ENCODE peak calls at places on chromosomes 7 and 10, in six cellular contexts. L is A673, D is tibial nerve, B is adrenal gland, P is NT2/D1, C is GM23338. V is an unnamed sample.
A peak's percentile ranks its signal among the peaks of the same experiment; 100 is the strongest.

GRCh38 chr10:87054373-87055295 is 34.5 kb downstream of the FAM25A start:
- DNase-seq in P (no peak), L (peak; percentile 56), C (peak; percentile 48), B (peak; percentile 43), D (no peak), V (peak; percentile 10)

GRCh38 chr10:87605656-87606308 is 53.9 kb upstream of the PAPSS2 start:
- DNase-seq in D (no peak), B (no peak), C (no peak), P (no peak), L (no peak), V (peak; percentile 22)

GRCh38 chr10:95430231-95430951 is 130.8 kb downstream of the SORBS1 start:
- DNase-seq in P (peak; percentile 43), B (peak; percentile 66), C (peak; percentile 82), L (peak; percentile 55), D (no peak), V (peak; percentile 71)

GRCh38 chr7:104240400-104240799 is 32.6 kb upstream of the ORC5 start:
- DNase-seq in D (no peak), B (no peak), P (no peak), L (no peak), C (no peak), V (no peak)

GRCh38 chr10:48939790-48940325 is at the start of gene LRRC18:
- DNase-seq in B (no peak), C (no peak), L (no peak), D (no peak), P (no peak), V (no peak)

GRCh38 chr7:90236890-90237289 is 8.1 kb upstream of the CFAP69 start:
- DNase-seq in L (no peak), D (no peak), C (no peak), B (no peak), P (no peak), V (no peak)

GRCh38 chr10:98096316-98096715 is 38.1 kb upstream of the R3HCC1L start:
- DNase-seq in D (no peak), C (no peak), L (no peak), B (no peak), P (no peak), V (no peak)

GRCh38 chr10:92517034-92517655 is 56.7 kb downstream of the IDE start:
- DNase-seq in L (peak; percentile 80), P (peak; percentile 33), B (peak; percentile 80), C (peak; percentile 90), D (peak; percentile 28), V (peak; percentile 71)

DNA sequence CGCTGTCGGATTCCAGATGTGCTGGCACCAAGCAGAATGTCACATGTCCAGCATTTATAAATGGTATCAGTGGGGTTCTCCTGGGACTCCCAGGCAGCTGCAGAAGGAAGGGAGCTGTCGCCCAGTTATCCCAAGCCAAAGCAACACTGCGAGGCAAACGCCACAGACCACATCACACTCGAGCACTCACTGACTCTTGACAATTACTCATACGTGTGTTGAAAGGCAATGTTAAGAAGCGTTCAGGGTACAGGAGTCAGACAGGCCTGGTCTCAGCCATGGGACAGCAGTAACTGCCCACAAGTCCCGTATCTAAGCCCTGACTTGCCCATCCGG is 113.4 kb downstream of the DIP2C start:
- DNase-seq in L (no peak), B (no peak), D (no peak), C (no peak), P (no peak), V (no peak)
- H3K4me1 ChIP-seq in L (no peaks in the 10 kb centered on the region), B (no peaks in the 10 kb centered on the region), D (peaks cover 49% of the 10 kb centered on the region), C (peaks cover 8% of the 10 kb centered on the region), P (no peaks in the 10 kb centered on the region), V (peaks cover 10% of the 10 kb centered on the region)

GRCh38 chr7:1863091-1863900 is 193.2 kb downstream of the ELFN1 start:
- DNase-seq in L (no peak), D (no peak), P (no peak), B (no peak), C (no peak), V (no peak)
- H3K4me1 ChIP-seq in L (no peaks in the 10 kb centered on the region), D (no peaks in the 10 kb centered on the region), P (peaks cover 32% of the 10 kb centered on the region), B (no peaks in the 10 kb centered on the region), C (no peaks in the 10 kb centered on the region), V (no peaks in the 10 kb centered on the region)

GRCh38 chr7:139741813-139742344 is 35.9 kb downstream of the HIPK2 start:
- DNase-seq in B (no peak), L (no peak), D (no peak), C (no peak), P (no peak), V (no peak)
- H3K4me1 ChIP-seq in B (peaks cover 51% of the 10 kb centered on the region), L (peaks cover 14% of the 10 kb centered on the region), D (peaks cover 78% of the 10 kb centered on the region), C (peaks cover 10% of the 10 kb centered on the region), P (peaks cover 3% of the 10 kb centered on the region), V (peaks cover 59% of the 10 kb centered on the region)

GRCh38 chr10:132248455-132249231 is 59.1 kb downstream of the STK32C start:
- DNase-seq in B (no peak), L (peak; percentile 59), P (no peak), D (no peak), C (peak; percentile 65), V (peak; percentile 62)
- H3K4me1 ChIP-seq in B (no peaks in the 10 kb centered on the region), L (no peaks in the 10 kb centered on the region), P (peaks cover 2% of the 10 kb centered on the region), D (no peaks in the 10 kb centered on the region), C (no peaks in the 10 kb centered on the region), V (peaks cover 9% of the 10 kb centered on the region)

DNA sequence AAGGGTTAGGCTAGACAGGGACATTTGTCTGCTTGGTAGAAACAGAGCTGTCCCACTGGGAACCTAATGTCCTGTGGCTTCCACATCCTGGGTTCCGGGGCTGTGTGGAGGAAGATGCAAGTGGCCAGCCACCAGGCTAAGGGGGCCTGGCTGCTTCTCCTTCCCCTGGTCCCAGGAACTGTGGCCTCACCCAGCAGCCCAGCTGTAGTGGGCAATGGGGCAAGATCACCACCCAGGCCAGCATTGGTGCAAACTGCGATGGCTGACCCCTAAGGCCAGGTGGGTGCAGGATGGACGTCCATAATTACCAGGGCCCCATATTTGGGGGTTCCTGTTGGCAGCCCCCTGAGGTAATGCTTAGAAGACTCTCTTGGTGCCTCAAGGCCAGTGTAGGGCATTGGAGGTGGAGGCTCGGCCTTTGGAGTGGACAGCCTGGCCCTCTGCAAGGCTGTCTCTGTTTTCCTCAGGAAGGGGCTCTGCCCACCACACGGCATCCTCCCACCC is 226.7 kb downstream of the TCF7L2 start:
- DNase-seq in C (no peak), D (no peak), B (no peak), P (no peak), L (no peak), V (no peak)
- H3K4me1 ChIP-seq in C (peaks cover 27% of the 10 kb centered on the region), D (peaks cover 17% of the 10 kb centered on the region), B (no peaks in the 10 kb centered on the region), P (peaks cover 2% of the 10 kb centered on the region), L (no peaks in the 10 kb centered on the region), V (no peaks in the 10 kb centered on the region)

GRCh38 chr10:132404169-132404880 is 7.3 kb downstream of the PWWP2B start:
- DNase-seq in P (no peak), D (no peak), B (no peak), L (no peak), C (no peak), V (peak; percentile 41)
- H3K4me1 ChIP-seq in P (peaks cover 25% of the 10 kb centered on the region), D (peaks cover 57% of the 10 kb centered on the region), B (peaks cover 58% of the 10 kb centered on the region), L (peaks cover 10% of the 10 kb centered on the region), C (peaks cover 21% of the 10 kb centered on the region), V (peaks cover 97% of the 10 kb centered on the region)

V was measured in body of pancreas.